ENCODE peak calls at places on chromosomes 13 and 19, in six cellular contexts. Z, E, M, B, A and K are unnamed samples.
A peak's percentile ranks its signal among the peaks of the same experiment; 100 is the strongest.

GRCh38 chr19:35417713-35418534 is 30.1 kb upstream of the FFAR2 start:
- DNase-seq in A (no peak), B (no peak), Z (no peak), M (no peak), E (no peak), K (no peak)

GRCh38 chr13:99174533-99175100 is 26.0 kb upstream of the UBAC2 start:
- DNase-seq in B (no peak), Z (peak; percentile 24), A (no peak), E (no peak), M (no peak), K (no peak)

GRCh38 chr19:51473009-51473707 is 5.2 kb upstream of the CEACAM18 start:
- DNase-seq in A (peak; percentile 69), E (peak; percentile 78), Z (peak; percentile 75), B (peak; percentile 59), M (peak; percentile 93), K (peak; percentile 34)

GRCh38 chr19:55044286-55044685 is 6.2 kb upstream of the GP6 start:
- DNase-seq in M (no peak), E (no peak), B (no peak), A (no peak), Z (no peak), K (no peak)

GRCh38 chr19:28466107-28467045 is 746.6 kb downstream of the UQCRFS1 start:
- DNase-seq in B (no peak), E (peak; percentile 76), M (peak; percentile 19), A (peak; percentile 57), Z (peak; percentile 66), K (peak; percentile 84)

GRCh38 chr13:62357887-62358645 is 942.4 kb upstream of the PCDH20 start:
- DNase-seq in M (peak; percentile 62), A (no peak), E (peak; percentile 88), B (peak; percentile 74), Z (peak; percentile 21), K (peak; percentile 33)

GRCh38 chr19:45419396-45419795 is 4.3 kb downstream of the ERCC1 start:
- DNase-seq in A (no peak), M (no peak), E (no peak), Z (no peak), B (no peak), K (peak; percentile 75)

GRCh38 chr13:23987331-23987730 is 90.0 kb upstream of the C1QTNF9B start:
- DNase-seq in E (no peak), A (no peak), M (no peak), B (no peak), Z (peak; percentile 62), K (no peak)

GRCh38 chr13:28621439-28621838 is 37.5 kb upstream of the POMP start:
- DNase-seq in E (no peak), B (no peak), Z (no peak), M (no peak), A (no peak), K (no peak)

GRCh38 chr19:40264314-40265054 is 20.7 kb downstream of the AKT2 start:
- DNase-seq in B (no peak), E (peak; percentile 21), A (no peak), Z (no peak), M (no peak), K (no peak)

GRCh38 chr13:112832811-112833210 is 136.2 kb upstream of the MCF2L start:
- DNase-seq in M (no peak), A (no peak), Z (no peak), E (no peak), B (no peak), K (no peak)

GRCh38 chr13:19023115-19023514 is 158.5 kb downstream of the TUBA3C start:
- DNase-seq in Z (no peak), A (no peak), B (no peak), E (no peak), M (no peak), K (no peak)

GRCh38 chr19:5903502-5904301 is at the start of gene NDUFA11:
- DNase-seq in E (peak; percentile 97), Z (peak; percentile 97), A (peak; percentile 93), B (peak; percentile 90), M (peak; percentile 96), K (peak; percentile 99)

GRCh38 chr19:48400018-48400742 is 6.7 kb downstream of the GRIN2D start:
- DNase-seq in E (peak; percentile 75), Z (peak; percentile 95), B (peak; percentile 54), A (peak; percentile 65), M (peak; percentile 41), K (no peak)

GRCh38 chr19:48613024-48613851 is 1.6 kb downstream of the FAM83E start:
- DNase-seq in Z (no peak), A (no peak), M (no peak), E (no peak), B (no peak), K (no peak)

GRCh38 chr13:114141261-114141996 is 9.0 kb upstream of the RASA3 start:
- DNase-seq in E (no peak), A (no peak), Z (no peak), B (no peak), M (no peak), K (no peak)

GRCh38 chr13:45055198-45055901 is 65.0 kb upstream of the GTF2F2 start:
- DNase-seq in A (no peak), B (peak; percentile 70), M (peak; percentile 93), Z (peak; percentile 97), E (no peak), K (no peak)
- TF ChIP-seq EZH2phosphoT487 in A (no peak), B (no peak), M (no peak), Z (peak; percentile 76), E (no peak), K (no peak)

GRCh38 chr19:10749435-10750384 is 31.8 kb downstream of the DNM2 start:
- DNase-seq in E (no peak), A (no peak), Z (no peak), M (no peak), B (no peak), K (no peak)
- H3K9ac ChIP-seq in E (no peak overlapping the region), A (no peak overlapping the region), Z (no peak overlapping the region), M (peak overlapping the region; percentile 5), B (peak overlapping the region; percentile 50), K (no peak overlapping the region)

GRCh38 chr19:38505958-38506357 is 72.5 kb downstream of the RYR1 start:
- DNase-seq in Z (no peak), M (no peak), E (no peak), B (no peak), A (no peak), K (no peak)

GRCh38 chr19:38507551-38508127 is 74.1 kb downstream of the RYR1 start:
- DNase-seq in E (no peak), B (no peak), A (no peak), Z (no peak), M (no peak), K (no peak)

GRCh38 chr19:38508507-38508906 is 75.0 kb downstream of the RYR1 start:
- DNase-seq in E (no peak), B (no peak), M (no peak), Z (no peak), A (no peak), K (no peak)

GRCh38 chr19:38506375-38506722 is 72.9 kb downstream of the RYR1 start:
- DNase-seq in E (no peak), Z (no peak), A (no peak), M (no peak), B (no peak), K (no peak)

GRCh38 chr19:38506723-38507550 is 73.4 kb downstream of the RYR1 start:
- DNase-seq in A (peak; percentile 99), B (peak; percentile 95), E (peak; percentile 90), Z (peak; percentile 87), M (peak; percentile 89), K (peak; percentile 46)
- TF ChIP-seq EZH2phosphoT487 in A (no peak), B (no peak), E (no peak), Z (no peak), M (no peak), K (no peak)

DNA sequence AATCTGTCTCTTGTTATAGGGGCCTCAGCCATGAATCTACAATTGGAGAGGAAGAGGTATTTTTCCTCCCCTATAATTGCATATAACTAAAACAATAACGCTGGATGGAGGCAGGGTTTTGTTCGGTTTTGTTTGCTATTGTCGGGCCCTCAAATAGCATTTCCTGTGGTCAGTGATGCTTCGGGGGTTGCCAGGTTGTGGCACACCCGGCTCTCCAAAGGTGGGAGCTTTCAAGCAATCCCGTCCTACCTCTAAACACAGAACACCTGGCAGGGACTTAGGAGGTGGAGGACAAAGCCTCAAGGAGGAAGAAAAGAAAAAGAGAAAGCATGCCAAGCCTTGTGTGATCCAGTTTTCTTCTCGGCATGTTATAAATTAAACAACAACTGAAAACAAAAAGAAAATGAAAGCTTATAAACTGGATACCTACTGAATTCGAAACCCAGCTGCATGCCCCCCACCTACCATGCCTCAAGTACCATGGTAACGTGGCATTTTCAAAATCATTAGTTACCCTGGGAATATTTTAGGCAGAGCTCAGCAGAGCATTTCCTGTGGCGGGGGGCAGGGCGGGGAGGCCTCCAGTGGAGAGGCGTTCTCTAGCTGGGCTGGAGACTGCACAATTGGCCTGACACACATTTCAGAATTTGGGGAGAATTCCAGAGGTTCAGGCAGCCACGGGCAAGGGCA is 213.8 kb downstream of the DCLK1 start:
- DNase-seq in Z (no peak), E (no peak), A (no peak), M (no peak), B (no peak), K (peak; percentile 70)
- H3K9ac ChIP-seq in Z (peak overlapping the region; percentile 64), E (no peak overlapping the region), A (peak overlapping the region; percentile 50), M (no peak overlapping the region), B (no peak overlapping the region), K (peak overlapping the region; percentile 46)

GRCh38 chr13:49806126-49806536 is 13.6 kb upstream of the KPNA3 start:
- DNase-seq in A (no peak), M (peak; percentile 58), Z (peak; percentile 23), B (no peak), E (no peak), K (no peak)
- TF ChIP-seq EZH2phosphoT487 in A (no peak), M (no peak), Z (no peak), B (no peak), E (no peak), K (no peak)

DNA sequence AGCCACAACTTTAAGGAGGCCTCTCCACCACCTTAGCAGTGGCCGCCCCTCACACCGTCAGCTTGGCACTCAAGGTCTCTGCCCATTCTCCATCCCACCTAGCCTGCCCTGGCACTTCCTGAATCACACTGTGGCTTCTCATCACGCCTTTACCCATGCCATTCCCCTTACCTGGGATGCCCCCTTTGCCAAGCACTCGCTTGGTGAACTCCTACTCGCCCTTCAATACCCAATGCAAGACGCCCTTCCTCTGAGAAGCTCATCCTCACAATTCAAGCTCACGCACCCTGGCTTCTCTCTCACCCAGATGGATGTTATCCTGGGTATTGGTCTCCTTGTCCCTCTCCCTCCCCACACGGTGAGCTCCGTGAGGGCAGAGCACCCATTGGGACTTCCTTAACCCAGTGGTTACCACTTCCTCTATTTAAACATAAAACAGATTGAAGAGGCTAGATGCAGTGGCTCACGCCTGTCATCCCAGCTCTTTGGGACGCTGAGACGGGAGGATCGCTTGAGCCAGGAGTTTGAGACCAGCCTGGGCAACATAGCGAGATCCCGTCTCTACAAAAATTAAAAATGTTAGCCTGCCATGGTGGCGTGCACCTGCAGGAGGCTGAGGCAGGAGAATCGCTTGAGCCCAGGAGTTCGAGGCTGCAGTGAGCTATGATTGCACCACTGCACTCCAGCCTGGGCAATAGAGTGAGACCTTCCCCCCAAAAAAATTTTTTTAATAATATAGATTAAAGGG is 12.6 kb upstream of the SHD start:
- DNase-seq in Z (no peak), B (no peak), A (no peak), E (no peak), M (no peak), K (no peak)
- H3K9ac ChIP-seq in Z (no peak overlapping the region), B (no peak overlapping the region), A (no peak overlapping the region), E (no peak overlapping the region), M (no peak overlapping the region), K (no peak overlapping the region)

DNA sequence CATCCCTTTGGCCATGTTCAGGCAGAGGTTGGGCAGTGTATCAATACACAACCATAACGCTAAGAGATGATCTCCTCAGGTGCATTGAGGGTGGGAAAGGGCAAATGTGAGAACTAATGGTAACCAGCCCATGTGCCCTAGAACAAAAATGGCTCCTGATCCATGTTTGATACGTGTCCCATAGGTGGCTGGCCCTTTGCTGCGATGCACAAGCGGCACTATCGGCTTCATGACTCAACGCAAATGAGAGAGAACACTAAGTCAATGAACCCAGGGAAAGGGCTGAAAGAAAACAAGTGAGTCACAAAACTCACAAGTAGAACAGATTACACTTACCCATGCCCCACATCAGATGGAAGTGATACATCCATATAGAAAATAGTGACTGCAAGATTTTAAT is 201.7 kb downstream of the ABCC4 start:
- DNase-seq in B (no peak), A (no peak), Z (no peak), M (peak; percentile 93), E (no peak), K (no peak)
- TF ChIP-seq EZH2phosphoT487 in B (no peak), A (no peak), Z (no peak), M (no peak), E (no peak), K (no peak)